ENCODE peak calls at places on chromosomes 11 and 22, in eight cellular contexts. F, V, M, G, O, R, Z and I are unnamed samples.

GRCh38 chr11:41498726-41499125 is 39.3 kb upstream of the LRRC4C start:
- DNase-seq in V (no peak), R (no peak), F (no peak), Z (no peak), O (peak), G (no peak), M (peak), I (no peak)

GRCh38 chr11:108853864-108854263 is 189.0 kb downstream of the DDX10 start:
- DNase-seq in F (no peak), O (no peak), M (no peak), R (no peak), G (no peak), Z (no peak), V (peak), I (no peak)

GRCh38 chr11:88482871-88483301 is 145.3 kb upstream of the CTSC start:
- DNase-seq in R (no peak), F (no peak), G (no peak), V (no peak), M (peak), Z (no peak), O (no peak), I (no peak)

GRCh38 chr11:129191649-129192048 is 476 bp downstream of the ARHGAP32 start:
- DNase-seq in O (no peak), Z (no peak), M (no peak), G (no peak), R (no peak), F (no peak), V (no peak), I (no peak)

GRCh38 chr22:19884161-19884953 is 29.7 kb upstream of the GNB1L start:
- DNase-seq in V (peak), Z (no peak), M (no peak), R (no peak), O (no peak), F (no peak), G (no peak), I (no peak)

GRCh38 chr22:50734986-50735738 is 2.8 kb upstream of the ACR start:
- DNase-seq in G (no peak), F (no peak), M (no peak), V (peak), R (no peak), Z (no peak), O (no peak), I (no peak)

GRCh38 chr11:35373284-35373933 is 45.9 kb downstream of the SLC1A2 start:
- DNase-seq in M (no peak), V (no peak), R (no peak), G (no peak), O (no peak), Z (no peak), F (no peak), I (no peak)

GRCh38 chr22:21044931-21045584 is 688 bp upstream of the LRRC74B start:
- DNase-seq in O (peak), V (no peak), G (no peak), Z (peak), M (peak), R (peak), F (peak), I (no peak)

GRCh38 chr11:32109138-32109537 is 18.3 kb downstream of the RCN1 start:
- DNase-seq in M (peak), G (peak), V (no peak), Z (no peak), F (peak), R (no peak), O (no peak), I (no peak)